ENCODE peak calls at places on chromosomes 7 and 10, in eight cellular contexts. U, S, N, Z, V, Y, I and F are unnamed samples.

GRCh38 chr10:17682236-17682946 is 38.4 kb downstream of the STAM start:
- DNase-seq in U (no peak), S (no peak), N (no peak), Z (no peak), V (no peak), Y (no peak), I (no peak), F (no peak)

GRCh38 chr7:69893915-69894314 is 295.6 kb downstream of the AUTS2 start:
- DNase-seq in U (no peak), S (no peak), N (peak; percentile 74), Z (no peak), V (no peak), Y (no peak), I (no peak), F (no peak)

GRCh38 chr7:3805151-3805550 is 504.1 kb downstream of the SDK1 start:
- DNase-seq in U (no peak), S (no peak), N (peak; percentile 11), Z (peak; percentile 6), V (no peak), Y (no peak), I (no peak), F (no peak)

GRCh38 chr10:70331486-70332268 is 47.9 kb upstream of the NPFFR1 start:
- DNase-seq in U (peak; percentile 76), S (no peak), N (peak; percentile 97), Z (peak; percentile 83), V (no peak), Y (peak; percentile 95), I (peak; percentile 93), F (no peak)

GRCh38 chr10:11234857-11235640 is 217.4 kb downstream of the CELF2 start:
- DNase-seq in U (no peak), S (no peak), N (no peak), Z (no peak), V (no peak), Y (no peak), I (no peak), F (no peak)

GRCh38 chr10:101087376-101087775 is 25.6 kb downstream of the KAZALD1 start:
- DNase-seq in U (no peak), S (no peak), N (no peak), Z (no peak), V (no peak), Y (no peak), I (no peak), F (no peak)

GRCh38 chr7:2018786-2019692 is 213.7 kb downstream of the MAD1L1 start:
- DNase-seq in U (peak; percentile 76), S (no peak), N (peak; percentile 49), Z (peak; percentile 44), V (no peak), Y (no peak), I (peak; percentile 94), F (no peak)

GRCh38 chr10:121792198-121792597 is 135.6 kb downstream of the ATE1 start:
- DNase-seq in U (no peak), S (no peak), N (no peak), Z (peak; percentile 44), V (no peak), Y (no peak), I (no peak), F (no peak)

GRCh38 chr10:130018253-130018652 is 54.2 kb upstream of the EBF3 start:
- DNase-seq in U (no peak), S (no peak), N (no peak), Z (peak; percentile 28), V (no peak), Y (no peak), I (no peak), F (no peak)

GRCh38 chr10:78203915-78204818 is 170.5 kb downstream of the RPS24 start:
- DNase-seq in U (no peak), S (no peak), N (no peak), Z (no peak), V (no peak), Y (peak; percentile 9), I (no peak), F (no peak)

GRCh38 chr10:131819241-131820072 is 81.4 kb upstream of the PPP2R2D start:
- DNase-seq in U (peak; percentile 15), S (no peak), N (no peak), Z (no peak), V (no peak), Y (no peak), I (no peak), F (no peak)

GRCh38 chr10:58502956-58503355 is 9.7 kb upstream of the BICC1 start:
- DNase-seq in U (no peak), S (no peak), N (no peak), Z (no peak), V (no peak), Y (no peak), I (no peak), F (no peak)

GRCh38 chr7:128201690-128202085 is 39.4 kb upstream of the LEP start:
- DNase-seq in U (no peak), S (no peak), N (no peak), Z (no peak), V (no peak), Y (no peak), I (no peak), F (no peak)

GRCh38 chr10:68106656-68107055 is 2.6 kb upstream of the MYPN start:
- DNase-seq in U (no peak), S (no peak), N (no peak), Z (peak; percentile 83), V (no peak), Y (no peak), I (no peak), F (no peak)

GRCh38 chr10:102434251-102434913 is 2.0 kb upstream of the CUEDC2 start:
- DNase-seq in U (no peak), S (no peak), N (no peak), Z (no peak), V (no peak), Y (no peak), I (peak; percentile 58), F (no peak)

GRCh38 chr7:29019275-29019820 is 61.2 kb upstream of the TRIL start:
- DNase-seq in U (no peak), S (no peak), N (peak; percentile 35), Z (no peak), V (no peak), Y (no peak), I (no peak), F (no peak)

GRCh38 chr10:50594012-50594411 is 29.7 kb downstream of the SGMS1 start:
- DNase-seq in U (no peak), S (no peak), N (no peak), Z (no peak), V (no peak), Y (no peak), I (no peak), F (no peak)

GRCh38 chr10:7457478-7458316 is 46.9 kb upstream of the SFMBT2 start:
- DNase-seq in U (no peak), S (no peak), N (no peak), Z (no peak), V (no peak), Y (no peak), I (no peak), F (no peak)

GRCh38 chr7:4769753-4770152 is 5.7 kb upstream of the AP5Z1 start:
- DNase-seq in U (no peak), S (no peak), N (no peak), Z (no peak), V (no peak), Y (no peak), I (no peak), F (no peak)

GRCh38 chr10:59905066-59905734 is 1.2 kb downstream of the CCDC6 start:
- DNase-seq in U (no peak), S (no peak), N (peak; percentile 81), Z (no peak), V (peak; percentile 65), Y (peak; percentile 68), I (no peak), F (peak; percentile 86)

GRCh38 chr7:140873473-140873872 is 51.3 kb downstream of the BRAF start:
- DNase-seq in U (no peak), S (no peak), N (no peak), Z (no peak), V (no peak), Y (no peak), I (no peak), F (no peak)

GRCh38 chr7:71706576-71706975 is 574.6 kb downstream of the GALNT17 start:
- DNase-seq in U (no peak), S (no peak), N (no peak), Z (no peak), V (no peak), Y (no peak), I (no peak), F (no peak)

GRCh38 chr7:91949221-91950009 is 8.8 kb downstream of the AKAP9 start:
- DNase-seq in U (no peak), S (no peak), N (no peak), Z (no peak), V (no peak), Y (no peak), I (no peak), F (no peak)

GRCh38 chr10:45001382-45002148 is 842 bp downstream of the ZNF22 start:
- DNase-seq in U (no peak), S (no peak), N (peak; percentile 73), Z (no peak), V (peak; percentile 75), Y (peak; percentile 64), I (peak; percentile 60), F (peak; percentile 66)

GRCh38 chr7:22854158-22855048 is 31.8 kb upstream of the TOMM7 start:
- DNase-seq in U (peak; percentile 92), S (peak; percentile 71), N (peak; percentile 95), Z (no peak), V (peak; percentile 93), Y (peak; percentile 49), I (peak; percentile 80), F (peak; percentile 80)

GRCh38 chr7:47743898-47744612 is 162.1 kb upstream of the TNS3 start:
- DNase-seq in U (no peak), S (no peak), N (no peak), Z (no peak), V (no peak), Y (no peak), I (no peak), F (no peak)

GRCh38 chr10:35416628-35417625 is 80.6 kb downstream of the CCNY start:
- DNase-seq in U (no peak), S (no peak), N (no peak), Z (no peak), V (no peak), Y (no peak), I (no peak), F (no peak)

GRCh38 chr7:155533827-155534690 is 12.3 kb downstream of the CNPY1 start:
- DNase-seq in U (no peak), S (peak; percentile 32), N (peak; percentile 59), Z (no peak), V (peak; percentile 56), Y (no peak), I (no peak), F (no peak)

GRCh38 chr7:115128163-115128562 is 206.3 kb downstream of the MDFIC start:
- DNase-seq in U (no peak), S (no peak), N (no peak), Z (no peak), V (no peak), Y (no peak), I (no peak), F (no peak)